ENCODE peak calls at places on chromosome 17, in ten cellular contexts. S, L, T, Y, M, I, O, D, P and W are unnamed samples. For H3K4me1, the result is how much of the 10 kb centered on the place peaks cover.

GRCh38 chr17:31492880-31493655 is 101.6 kb downstream of the RAB11FIP4 start:
- DNase-seq in P (no peak), O (peak), L (peak), S (peak), D (no peak), I (no peak), T (peak), Y (peak), M (no peak), W (peak)

GRCh38 chr17:78029697-78030096 is 71.2 kb downstream of the TNRC6C start:
- DNase-seq in I (no peak), L (no peak), Y (no peak), M (no peak), D (no peak), S (no peak), T (no peak), P (no peak), O (no peak), W (no peak)

GRCh38 chr17:59342681-59343127 is 11.2 kb downstream of the YPEL2 start:
- DNase-seq in D (no peak), M (no peak), S (no peak), T (no peak), L (no peak), O (no peak), I (no peak), Y (no peak), P (no peak), W (no peak)

GRCh38 chr17:33500141-33500540 is 207.0 kb upstream of the ASIC2 start:
- DNase-seq in D (no peak), I (no peak), L (no peak), P (no peak), S (no peak), M (no peak), O (peak), T (no peak), Y (no peak), W (no peak)

GRCh38 chr17:51362818-51363598 is 102.7 kb downstream of the UTP18 start:
- DNase-seq in Y (no peak), I (no peak), S (peak), M (no peak), O (no peak), T (no peak), D (no peak), L (no peak), P (no peak), W (peak)

GRCh38 chr17:34709108-34709779 is 129.9 kb downstream of the TMEM132E start:
- DNase-seq in D (no peak), I (no peak), L (no peak), Y (no peak), M (no peak), T (no peak), O (no peak), S (no peak), P (no peak), W (no peak)

GRCh38 chr17:54902017-54902416 is 1.4 kb downstream of the TOM1L1 start:
- DNase-seq in O (no peak), S (no peak), T (no peak), D (no peak), Y (no peak), M (no peak), I (no peak), P (no peak), L (no peak), W (no peak)

GRCh38 chr17:35117984-35118383 is 1.7 kb downstream of the RAD51D start:
- DNase-seq in I (no peak), D (no peak), L (no peak), T (no peak), P (peak), Y (peak), O (no peak), S (no peak), M (no peak), W (peak)

GRCh38 chr17:37702605-37703004 is 42.3 kb downstream of the HNF1B start:
- DNase-seq in M (no peak), I (no peak), T (no peak), O (no peak), P (no peak), D (no peak), Y (no peak), L (no peak), S (no peak), W (no peak)

GRCh38 chr17:78745407-78746088 is 36.5 kb downstream of the CYTH1 start:
- DNase-seq in L (no peak), P (peak), Y (peak), O (peak), M (no peak), D (no peak), T (no peak), I (peak), S (no peak), W (peak)

GRCh38 chr17:37067555-37068111 is 118.9 kb downstream of the AATF start:
- DNase-seq in S (peak), T (no peak), D (no peak), Y (no peak), L (peak), P (no peak), O (no peak), M (no peak), I (no peak), W (peak)

GRCh38 chr17:81552244-81553017 is at the start of gene FAAP100:
- DNase-seq in P (peak), Y (peak), L (peak), M (no peak), T (peak), S (peak), D (peak), I (peak), O (peak), W (peak)

GRCh38 chr17:72826602-72827001 is 265.9 kb downstream of the SLC39A11 start:
- DNase-seq in I (no peak), D (no peak), L (no peak), P (no peak), Y (no peak), T (no peak), O (no peak), M (no peak), S (no peak), W (no peak)

GRCh38 chr17:68462381-68463210 is 5.3 kb upstream of the WIPI1 start:
- DNase-seq in D (no peak), Y (peak), M (no peak), L (peak), S (peak), O (peak), P (peak), I (peak), T (peak), W (peak)

GRCh38 chr17:47218896-47219430 is 9.8 kb downstream of the MYL4 start:
- DNase-seq in P (no peak), L (no peak), S (peak), I (no peak), M (no peak), T (no peak), D (no peak), Y (no peak), O (no peak), W (no peak)

GRCh38 chr17:32350662-32351418 is 883 bp downstream of the ZNF207 start:
- DNase-seq in L (peak), D (no peak), Y (peak), P (peak), S (peak), I (peak), T (no peak), O (peak), M (no peak), W (no peak)

GRCh38 chr17:62780273-62780672 is 27.8 kb downstream of the MARCHF10 start:
- DNase-seq in L (peak), D (no peak), M (peak), S (no peak), P (no peak), O (peak), I (no peak), Y (no peak), T (peak), W (no peak)

GRCh38 chr17:80941743-80942211 is 49.9 kb upstream of the CHMP6 start:
- DNase-seq in I (no peak), T (peak), P (no peak), L (no peak), S (peak), D (peak), Y (no peak), M (no peak), O (no peak), W (peak)

GRCh38 chr17:55005520-55005919 is 37.0 kb downstream of the STXBP4 start:
- DNase-seq in T (no peak), M (no peak), O (no peak), L (no peak), S (no peak), Y (peak), I (peak), P (no peak), D (no peak), W (no peak)

GRCh38 chr17:74042744-74043486 is 160.6 kb upstream of the RPL38 start:
- DNase-seq in D (peak), M (peak), S (no peak), T (peak), P (no peak), L (no peak), I (no peak), O (no peak), Y (no peak), W (peak)

GRCh38 chr17:45790296-45790922 is 6.3 kb downstream of the CRHR1 start:
- DNase-seq in D (no peak), T (no peak), P (no peak), L (no peak), O (no peak), M (no peak), S (no peak), Y (no peak), I (no peak), W (peak)

GRCh38 chr17:72353502-72353901 is 232.7 kb downstream of the SOX9 start:
- DNase-seq in D (no peak), L (no peak), T (no peak), M (no peak), Y (no peak), P (no peak), S (no peak), I (peak), O (no peak), W (no peak)

GRCh38 chr17:17672453-17673368 is 8.5 kb upstream of the RAI1 start:
- DNase-seq in O (no peak), T (no peak), L (no peak), Y (peak), M (no peak), D (no peak), P (no peak), I (no peak), S (no peak), W (peak)

GRCh38 chr17:40538019-40538935 is 27.0 kb downstream of the CCR7 start:
- DNase-seq in S (peak), M (no peak), I (no peak), O (peak), P (no peak), D (peak), T (peak), L (peak), Y (no peak), W (peak)
- H3K27ac ChIP-seq in S (peak), M (peak), I (no peak), O (peak), P (no peak), D (peak), T (peak), L (peak), Y (no peak), W (peak)

GRCh38 chr17:40327244-40327666 is 18.3 kb downstream of the RARA start:
- DNase-seq in S (no peak), M (no peak), I (no peak), P (no peak), Y (peak), T (no peak), L (no peak), D (no peak), O (no peak), W (peak)
- H3K4me1 ChIP-seq in S (half or more), M (half or more), I (under half), P (half or more), Y (half or more), T (half or more), L (half or more), D (half or more), O (half or more), W (half or more)

GRCh38 chr17:75079023-75079373 is 8.8 kb upstream of the SLC16A5 start:
- DNase-seq in T (no peak), P (no peak), S (peak), D (no peak), Y (no peak), M (no peak), I (no peak), L (no peak), O (no peak), W (no peak)

GRCh38 chr17:75078097-75079022 is 9.4 kb upstream of the SLC16A5 start:
- DNase-seq in L (peak), I (no peak), T (no peak), S (no peak), O (no peak), M (no peak), Y (no peak), D (no peak), P (no peak), W (peak)

GRCh38 chr17:75075597-75076253 is 12.0 kb upstream of the SLC16A5 start:
- DNase-seq in I (no peak), T (no peak), Y (no peak), O (no peak), D (no peak), S (no peak), M (no peak), P (no peak), L (peak), W (peak)

GRCh38 chr17:75077490-75078096 is 10.2 kb upstream of the SLC16A5 start:
- DNase-seq in D (peak), T (peak), O (peak), Y (peak), I (no peak), P (peak), S (peak), L (peak), M (no peak), W (peak)

DNA sequence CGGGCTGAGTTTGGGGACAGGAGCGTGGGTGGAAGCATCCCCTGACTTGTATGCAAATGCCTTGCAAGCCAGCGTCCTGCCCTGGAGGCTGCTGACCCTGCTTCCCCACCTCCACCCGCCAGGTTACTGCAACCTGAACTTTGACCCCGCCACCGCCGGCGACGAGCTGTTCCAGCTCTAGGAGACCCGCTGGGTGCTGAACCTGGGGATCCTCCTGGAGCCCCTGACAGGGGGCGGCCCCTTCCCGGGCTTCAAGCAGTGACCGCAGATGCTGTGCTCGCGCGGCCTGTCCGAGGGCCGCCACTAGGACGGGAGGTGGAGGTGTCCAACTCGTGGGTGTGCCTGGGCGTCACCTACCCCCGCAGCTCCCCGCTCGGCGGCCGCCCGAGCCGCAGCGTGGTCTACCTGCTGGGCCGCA is 10.7 kb upstream of the SLC16A5 start:
- DNase-seq in T (no peak), M (no peak), D (no peak), S (no peak), O (no peak), Y (no peak), L (no peak), I (no peak), P (no peak), W (peak)
- H3K4me3 ChIP-seq in T (peak), M (peak), D (peak), S (peak), O (peak), Y (peak), L (peak), I (no peak), P (no peak), W (peak)

DNA sequence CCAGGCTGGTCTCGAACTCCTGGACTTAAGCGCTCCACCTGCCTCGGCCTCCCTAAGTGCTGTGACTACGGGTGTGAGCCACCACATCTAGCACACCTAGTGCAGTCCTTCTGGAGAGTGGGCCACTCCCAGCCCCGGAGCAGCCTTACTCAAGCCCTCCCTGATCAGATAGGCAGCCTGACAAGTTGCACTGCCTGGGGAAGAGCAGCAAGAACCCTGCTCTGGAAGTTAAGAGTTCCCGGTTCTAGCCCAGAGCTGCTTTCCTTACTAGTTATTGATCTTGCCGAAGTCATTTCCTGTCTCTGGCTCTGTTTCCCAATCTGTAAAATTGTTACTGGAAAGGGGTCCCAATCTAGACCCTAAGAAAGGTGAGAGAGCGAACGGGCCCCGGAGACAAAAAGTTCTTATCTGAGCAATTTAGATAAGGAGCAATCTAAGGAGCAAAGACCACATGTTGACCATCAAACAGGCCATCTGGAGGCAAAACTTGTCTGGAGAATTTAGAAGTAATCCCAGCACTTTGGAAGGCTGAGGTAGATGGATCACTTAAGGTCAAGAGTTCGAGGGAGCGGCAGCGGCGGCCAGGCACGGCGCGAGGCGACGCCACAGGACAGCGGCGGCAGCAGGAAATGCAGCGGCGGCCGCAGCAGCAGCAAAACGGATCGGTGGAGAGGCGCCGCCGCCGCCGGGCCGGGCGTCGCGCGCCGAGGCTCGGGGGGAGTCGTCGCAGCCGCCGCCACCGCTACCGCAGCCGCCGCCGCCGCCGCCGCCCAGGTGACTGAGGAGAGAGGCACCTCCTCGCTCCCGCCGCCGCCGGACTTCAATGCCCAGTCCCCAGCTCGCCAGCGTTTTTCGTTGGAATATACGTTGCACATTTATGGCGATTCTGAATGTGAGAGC is 4.3 kb upstream of the NAGLU start:
- DNase-seq in M (no peak), T (peak), I (peak), Y (peak), D (peak), P (peak), L (peak), S (peak), O (no peak), W (peak)
- H3K27ac ChIP-seq in M (peak), T (peak), I (no peak), Y (no peak), D (peak), P (peak), L (peak), S (peak), O (peak), W (peak)

DNA sequence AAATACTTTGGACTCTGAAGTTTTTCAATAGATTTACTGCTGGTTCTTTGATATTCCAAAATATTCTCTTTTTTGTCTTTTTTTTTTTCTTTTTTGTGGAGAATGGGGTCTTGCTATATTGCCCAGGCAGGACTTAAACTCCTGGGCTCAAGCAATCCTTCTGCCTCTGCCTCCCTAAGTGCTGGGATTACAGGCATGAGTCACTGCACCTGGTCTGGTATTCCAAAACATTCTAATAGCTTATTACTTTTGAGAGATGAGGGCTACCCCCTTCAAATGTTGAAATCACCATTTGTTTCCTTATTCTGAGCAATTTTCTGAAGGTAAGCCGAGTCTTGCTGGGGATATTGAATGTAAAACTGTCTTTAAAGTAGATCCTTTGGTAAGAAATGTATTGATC is 55.0 kb upstream of the TEX2 start:
- DNase-seq in M (no peak), I (no peak), O (no peak), D (no peak), S (no peak), P (no peak), L (no peak), T (no peak), Y (no peak), W (no peak)
- H3K4me1 ChIP-seq in M (under half), I (under half), O (under half), D (under half), S (under half), P (under half), L (under half), T (half or more), Y (under half), W (under half)

DNA sequence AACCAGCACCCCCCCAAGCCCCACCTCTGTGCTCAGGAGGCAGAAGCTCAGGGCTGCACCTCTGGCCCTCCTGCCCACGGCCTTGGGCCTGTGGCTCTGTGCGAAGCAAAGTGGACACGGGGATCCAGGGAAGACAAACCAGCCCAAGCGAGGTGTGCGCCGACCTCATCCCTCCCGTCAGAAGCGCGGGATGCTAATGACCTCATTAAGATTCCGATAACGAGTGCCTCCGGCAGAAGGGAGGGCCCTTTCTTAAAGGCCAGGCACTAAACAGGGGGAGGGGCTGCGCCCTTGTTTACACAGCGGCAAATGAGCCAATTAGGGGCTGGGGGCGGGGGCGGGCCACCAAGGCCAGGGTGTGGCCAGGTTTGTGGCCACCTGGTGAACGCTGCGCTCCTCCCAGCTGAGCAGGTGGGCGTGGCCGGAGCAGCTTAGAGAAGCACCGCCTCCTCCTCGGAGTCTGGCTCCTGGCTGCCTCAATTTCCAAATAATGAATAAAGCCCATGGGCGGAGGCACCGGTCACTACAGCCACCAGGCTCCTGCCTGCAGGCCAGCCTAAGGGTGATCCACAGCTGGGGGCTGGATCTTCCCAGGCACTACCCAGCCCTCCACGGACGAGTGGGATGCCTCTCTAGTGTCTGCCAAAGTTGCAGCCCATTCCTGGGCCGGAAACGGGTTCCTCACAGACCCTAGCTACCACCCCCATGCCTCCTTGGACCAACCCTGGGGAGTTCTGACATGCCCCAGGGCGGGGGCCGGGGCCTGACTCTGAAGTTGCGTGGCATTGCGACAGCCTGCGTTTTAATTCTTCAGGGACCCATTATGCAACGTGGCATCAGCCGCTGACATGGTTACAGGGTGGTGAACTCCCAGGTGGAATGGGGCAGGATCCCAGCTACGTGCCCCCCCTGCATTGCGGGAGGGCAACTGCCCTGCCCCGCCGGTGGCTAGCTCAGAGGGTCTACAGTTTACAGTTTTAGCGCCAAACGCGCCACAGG is 3.0 kb downstream of the CBX4 start:
- DNase-seq in L (peak), Y (no peak), T (peak), M (no peak), O (no peak), P (no peak), D (no peak), I (peak), S (peak), W (peak)
- H3K4me3 ChIP-seq in L (peak), Y (peak), T (peak), M (peak), O (peak), P (peak), D (peak), I (peak), S (peak), W (peak)

GRCh38 chr17:76359375-76359774 is 5.7 kb upstream of the PRPSAP1 start:
- DNase-seq in M (no peak), T (no peak), Y (peak), P (no peak), L (no peak), D (no peak), S (no peak), O (no peak), I (no peak), W (no peak)
- H3K27ac ChIP-seq in M (no peak), T (no peak), Y (no peak), P (no peak), L (no peak), D (no peak), S (no peak), O (no peak), I (no peak), W (no peak)

DNA sequence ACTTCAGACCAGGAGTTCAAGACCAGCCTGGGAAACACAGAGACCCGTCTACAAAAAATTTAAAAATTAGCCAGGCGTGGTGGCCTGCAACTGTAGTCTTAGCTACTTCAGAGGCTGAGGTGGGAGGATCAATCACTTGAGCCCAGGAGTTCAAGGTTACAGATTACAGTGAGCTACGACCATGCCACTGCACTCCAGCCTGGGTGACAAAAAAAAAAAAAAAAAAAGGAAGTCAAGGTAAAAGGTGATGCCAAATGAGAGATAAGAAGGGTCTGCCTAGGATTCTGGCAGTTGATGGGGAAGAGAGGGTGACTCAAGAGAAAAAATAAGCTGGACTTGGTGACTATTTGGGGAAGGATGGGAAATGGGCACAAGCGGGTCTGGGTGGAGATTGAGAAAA is 32.5 kb downstream of the MYO18A start:
- DNase-seq in M (no peak), S (no peak), I (no peak), Y (no peak), D (no peak), P (no peak), L (no peak), T (no peak), O (no peak), W (no peak)
- H3K4me1 ChIP-seq in M (under half), S (under half), I (under half), Y (under half), D (under half), P (under half), L (under half), T (half or more), O (half or more), W (under half)